ENCODE peak calls at places on chromosomes 12 and 14, in ten cellular contexts. Z, H, U, Y, J, E, T, B, R and L are unnamed samples.

GRCh38 chr12:109764776-109765492 is 51.3 kb downstream of the FAM222A start:
- DNase-seq in Z (no peak), E (no peak), J (no peak), H (peak), T (no peak), U (no peak), R (no peak), Y (no peak), B (no peak), L (no peak)

GRCh38 chr14:92573761-92574498 is 60.3 kb downstream of the RIN3 start:
- DNase-seq in B (no peak), Y (no peak), E (no peak), T (no peak), U (no peak), J (no peak), Z (no peak), H (no peak), R (no peak), L (no peak)

GRCh38 chr14:68552075-68552474 is 240.8 kb downstream of the ZFP36L1 start:
- DNase-seq in T (no peak), Z (no peak), J (no peak), B (no peak), R (no peak), Y (no peak), E (no peak), H (no peak), U (no peak), L (no peak)

GRCh38 chr12:131362290-131363211 is 348.3 kb upstream of the SFSWAP start:
- DNase-seq in T (no peak), E (no peak), U (no peak), Z (no peak), B (no peak), H (no peak), Y (no peak), R (no peak), J (no peak), L (no peak)

GRCh38 chr14:77574446-77575125 is 41.9 kb downstream of the SPTLC2 start:
- DNase-seq in B (no peak), T (no peak), J (peak), U (no peak), E (no peak), R (no peak), Y (peak), Z (peak), H (no peak), L (no peak)

GRCh38 chr14:68667313-68667791 is 125.5 kb downstream of the ZFP36L1 start:
- DNase-seq in Z (no peak), Y (no peak), J (peak), R (no peak), H (no peak), E (no peak), B (no peak), U (no peak), T (peak), L (no peak)

GRCh38 chr12:123435636-123436016 is 858 bp downstream of the RILPL2 start:
- DNase-seq in E (no peak), H (no peak), J (no peak), Z (no peak), Y (no peak), B (no peak), U (no peak), T (no peak), R (no peak), L (no peak)

GRCh38 chr14:34554540-34555250 is 15.2 kb upstream of the EAPP start:
- DNase-seq in J (peak), U (no peak), Z (peak), E (no peak), R (peak), Y (peak), H (peak), T (no peak), B (peak), L (peak)

GRCh38 chr14:50759800-50760543 is 71.0 kb downstream of the NIN start:
- DNase-seq in E (no peak), T (no peak), Y (no peak), J (no peak), H (no peak), R (no peak), B (no peak), U (no peak), Z (no peak), L (no peak)

GRCh38 chr14:76810953-76811400 is 1.7 kb downstream of the ANGEL1 start:
- DNase-seq in B (no peak), R (peak), Y (peak), T (peak), Z (peak), J (peak), U (peak), E (peak), H (no peak), L (peak)